ENCODE peak calls at places on chromosomes 6 and 20, in eight cellular contexts. N, L, G, P, O, B, E and T are unnamed samples.
A peak's percentile ranks its signal among the peaks of the same experiment; 100 is the strongest.

GRCh38 chr6:25369450-25370086 is 90.4 kb downstream of the CARMIL1 start:
- DNase-seq in N (peak; percentile 38), L (peak; percentile 63), G (peak; percentile 22), P (peak; percentile 71), O (no peak), B (no peak), E (peak; percentile 83), T (no peak)

GRCh38 chr6:7088076-7088742 is 19.6 kb upstream of the RREB1 start:
- DNase-seq in N (no peak), L (no peak), G (no peak), P (no peak), O (no peak), B (no peak), E (no peak), T (no peak)

GRCh38 chr6:108831104-108831503 is 17.1 kb upstream of the ARMC2 start:
- DNase-seq in N (no peak), L (no peak), G (no peak), P (no peak), O (peak; percentile 15), B (no peak), E (no peak), T (no peak)

GRCh38 chr6:28867078-28867414 is 56.7 kb downstream of the TRIM27 start:
- DNase-seq in N (no peak), L (no peak), G (no peak), P (peak; percentile 58), O (no peak), B (no peak), E (no peak), T (no peak)

GRCh38 chr6:21946298-21946783 is 350.5 kb downstream of the PRL start:
- DNase-seq in N (peak; percentile 54), L (peak; percentile 99), G (no peak), P (no peak), O (no peak), B (no peak), E (no peak), T (peak; percentile 55)

GRCh38 chr6:157599191-157599590 is 218.2 kb downstream of the ZDHHC14 start:
- DNase-seq in N (no peak), L (no peak), G (no peak), P (no peak), O (no peak), B (no peak), E (no peak), T (no peak)

GRCh38 chr20:4919047-4919704 is 82.1 kb downstream of the SLC23A2 start:
- DNase-seq in N (no peak), L (no peak), G (no peak), P (peak; percentile 44), O (no peak), B (no peak), E (no peak), T (no peak)

GRCh38 chr6:144149894-144150672 is at the start of gene STX11:
- DNase-seq in N (peak; percentile 36), L (peak; percentile 59), G (peak; percentile 28), P (no peak), O (peak; percentile 28), B (peak; percentile 75), E (peak; percentile 63), T (no peak)

GRCh38 chr20:51452734-51453133 is 89.8 kb downstream of the NFATC2 start:
- DNase-seq in N (no peak), L (no peak), G (no peak), P (no peak), O (no peak), B (no peak), E (no peak), T (no peak)

GRCh38 chr20:2237059-2237458 is 58.7 kb upstream of the TGM3 start:
- DNase-seq in N (peak; percentile 37), L (peak; percentile 90), G (no peak), P (no peak), O (peak; percentile 7), B (no peak), E (no peak), T (no peak)

GRCh38 chr6:144920391-144920983 is 635.4 kb downstream of the UTRN start:
- DNase-seq in N (no peak), L (peak; percentile 47), G (no peak), P (no peak), O (no peak), B (no peak), E (no peak), T (no peak)

GRCh38 chr6:148144917-148145521 is 197.6 kb upstream of the SASH1 start:
- DNase-seq in N (peak; percentile 60), L (peak; percentile 69), G (peak; percentile 51), P (peak; percentile 70), O (peak; percentile 65), B (peak; percentile 77), E (peak; percentile 64), T (no peak)

GRCh38 chr6:119535332-119535731 is 185.8 kb upstream of the MAN1A1 start:
- DNase-seq in N (no peak), L (no peak), G (no peak), P (no peak), O (no peak), B (no peak), E (no peak), T (no peak)

GRCh38 chr6:11806561-11807317 is 28.1 kb upstream of the ADTRP start:
- DNase-seq in N (no peak), L (peak; percentile 73), G (no peak), P (no peak), O (no peak), B (no peak), E (no peak), T (no peak)

GRCh38 chr20:39117486-39117885 is 155.3 kb downstream of the DHX35 start:
- DNase-seq in N (peak; percentile 87), L (peak; percentile 96), G (no peak), P (peak; percentile 18), O (no peak), B (no peak), E (peak; percentile 28), T (no peak)